ENCODE peak calls at places on chromosomes 1 and 21, in nine cellular contexts. V, Y, E, W, O, G, L, H and Q are unnamed samples.

GRCh38 chr1:180288232-180288818 is 58.3 kb downstream of the LHX4 start:
- DNase-seq in V (no peak), Y (no peak), E (no peak), W (no peak), O (no peak), G (no peak), L (no peak), H (no peak), Q (no peak)

GRCh38 chr21:31235671-31236450 is 108.2 kb downstream of the TIAM1 start:
- DNase-seq in V (no peak), Y (no peak), E (peak), W (no peak), O (peak), G (no peak), L (peak), H (no peak), Q (peak)

GRCh38 chr1:153922076-153922837 is 515 bp downstream of the GATAD2B start:
- DNase-seq in V (peak), Y (no peak), E (no peak), W (no peak), O (peak), G (peak), L (peak), H (peak), Q (peak)

GRCh38 chr1:193549067-193549466 is 362.7 kb upstream of the B3GALT2 start:
- DNase-seq in V (no peak), Y (no peak), E (no peak), W (no peak), O (no peak), G (no peak), L (no peak), H (no peak), Q (no peak)

GRCh38 chr21:36355071-36355680 is 30.0 kb upstream of the CHAF1B start:
- DNase-seq in V (no peak), Y (no peak), E (no peak), W (no peak), O (no peak), G (no peak), L (no peak), H (no peak), Q (no peak)

GRCh38 chr1:29113407-29114117 is 10.1 kb downstream of the TMEM200B start:
- DNase-seq in V (no peak), Y (no peak), E (no peak), W (no peak), O (no peak), G (no peak), L (no peak), H (no peak), Q (no peak)

GRCh38 chr1:46562498-46562897 is 11.1 kb upstream of the KNCN start:
- DNase-seq in V (no peak), Y (no peak), E (no peak), W (no peak), O (no peak), G (no peak), L (no peak), H (no peak), Q (no peak)

GRCh38 chr1:83024251-83024767 is 974.6 kb downstream of the TTLL7 start:
- DNase-seq in V (no peak), Y (no peak), E (no peak), W (no peak), O (no peak), G (no peak), L (no peak), H (no peak), Q (no peak)

GRCh38 chr1:26533951-26534514 is 4.5 kb downstream of the RPS6KA1 start:
- DNase-seq in V (no peak), Y (no peak), E (no peak), W (no peak), O (no peak), G (no peak), L (no peak), H (no peak), Q (no peak)

GRCh38 chr1:58412071-58412580 is 134.4 kb downstream of the OMA1 start:
- DNase-seq in V (no peak), Y (peak), E (peak), W (no peak), O (peak), G (no peak), L (peak), H (no peak), Q (peak)

GRCh38 chr1:235045034-235045690 is 83.5 kb downstream of the TOMM20 start:
- DNase-seq in V (no peak), Y (peak), E (peak), W (no peak), O (no peak), G (no peak), L (no peak), H (no peak), Q (no peak)

GRCh38 chr21:33230518-33231324 is 983 bp downstream of the IFNAR2 start:
- DNase-seq in V (peak), Y (peak), E (peak), W (no peak), O (peak), G (peak), L (peak), H (peak), Q (peak)

GRCh38 chr1:1759456-1760344 is 18.6 kb downstream of the NADK start:
- DNase-seq in V (no peak), Y (no peak), E (no peak), W (no peak), O (no peak), G (no peak), L (no peak), H (peak), Q (no peak)

GRCh38 chr1:22174446-22174845 is 31.5 kb upstream of the WNT4 start:
- DNase-seq in V (no peak), Y (no peak), E (no peak), W (no peak), O (no peak), G (no peak), L (no peak), H (no peak), Q (no peak)

GRCh38 chr1:87203890-87204289 is 124.8 kb upstream of the LMO4 start:
- DNase-seq in V (no peak), Y (peak), E (peak), W (no peak), O (peak), G (no peak), L (peak), H (no peak), Q (peak)

GRCh38 chr1:235758931-235759330 is 107.8 kb downstream of the LYST start:
- DNase-seq in V (no peak), Y (no peak), E (no peak), W (no peak), O (no peak), G (no peak), L (peak), H (peak), Q (peak)

GRCh38 chr1:43452789-43453441 is 816 bp downstream of the HYI start:
- DNase-seq in V (no peak), Y (peak), E (no peak), W (no peak), O (peak), G (peak), L (peak), H (no peak), Q (peak)

GRCh38 chr21:36854391-36854790 is 112.1 kb downstream of the HLCS start:
- DNase-seq in V (peak), Y (peak), E (peak), W (no peak), O (peak), G (no peak), L (peak), H (no peak), Q (peak)

GRCh38 chr1:99548924-99549605 is 96.8 kb upstream of the PALMD start:
- DNase-seq in V (no peak), Y (peak), E (peak), W (no peak), O (peak), G (no peak), L (no peak), H (no peak), Q (no peak)

GRCh38 chr1:54502342-54502741 is 45.7 kb upstream of the ACOT11 start:
- DNase-seq in V (no peak), Y (no peak), E (no peak), W (no peak), O (no peak), G (no peak), L (no peak), H (no peak), Q (no peak)

GRCh38 chr1:231990388-231990787 is 363.8 kb downstream of the DISC1 start:
- DNase-seq in V (no peak), Y (no peak), E (no peak), W (no peak), O (no peak), G (no peak), L (no peak), H (no peak), Q (no peak)

GRCh38 chr21:15058718-15059316 is 6.0 kb downstream of the NRIP1 start:
- DNase-seq in V (peak), Y (peak), E (peak), W (no peak), O (peak), G (no peak), L (peak), H (no peak), Q (peak)

GRCh38 chr1:22618056-22618455 is 18.4 kb upstream of the C1QA start:
- DNase-seq in V (no peak), Y (no peak), E (no peak), W (no peak), O (no peak), G (no peak), L (no peak), H (no peak), Q (no peak)

GRCh38 chr1:210232524-210233215 is at the start of gene SERTAD4:
- DNase-seq in V (peak), Y (no peak), E (no peak), W (no peak), O (peak), G (peak), L (peak), H (peak), Q (peak)

GRCh38 chr1:47725732-47726495 is 271.3 kb downstream of the TRABD2B start:
- DNase-seq in V (peak), Y (peak), E (peak), W (no peak), O (peak), G (peak), L (peak), H (peak), Q (peak)

GRCh38 chr1:68481041-68481440 is 15.8 kb downstream of the DEPDC1 start:
- DNase-seq in V (no peak), Y (peak), E (peak), W (no peak), O (no peak), G (no peak), L (no peak), H (no peak), Q (peak)

GRCh38 chr1:82567308-82567707 is 766.6 kb downstream of the ADGRL2 start:
- DNase-seq in V (no peak), Y (no peak), E (no peak), W (no peak), O (peak), G (no peak), L (no peak), H (no peak), Q (no peak)

GRCh38 chr1:116362050-116362449 is 11.0 kb upstream of the ATP1A1 start:
- DNase-seq in V (no peak), Y (no peak), E (no peak), W (no peak), O (no peak), G (no peak), L (no peak), H (no peak), Q (no peak)

GRCh38 chr1:114215426-114215825 is 61.8 kb upstream of the SYT6 start:
- DNase-seq in V (no peak), Y (no peak), E (no peak), W (no peak), O (no peak), G (no peak), L (no peak), H (no peak), Q (no peak)

GRCh38 chr1:119874186-119874585 is 22.1 kb downstream of the ADAM30 start:
- DNase-seq in V (no peak), Y (no peak), E (no peak), W (no peak), O (no peak), G (no peak), L (no peak), H (no peak), Q (no peak)

GRCh38 chr1:44677201-44677520 is 2.6 kb downstream of the ARMH1 start:
- DNase-seq in V (peak), Y (peak), E (peak), W (no peak), O (peak), G (no peak), L (peak), H (no peak), Q (peak)

GRCh38 chr1:97160796-97161195 is 439.2 kb downstream of the PTBP2 start:
- DNase-seq in V (no peak), Y (peak), E (no peak), W (no peak), O (no peak), G (no peak), L (no peak), H (no peak), Q (peak)

GRCh38 chr1:234611799-234612351 is 1.9 kb upstream of the IRF2BP2 start:
- DNase-seq in V (no peak), Y (no peak), E (peak), W (no peak), O (no peak), G (peak), L (no peak), H (peak), Q (no peak)

GRCh38 chr1:110150330-110151174 is at the start of gene SLC6A17:
- DNase-seq in V (peak), Y (peak), E (peak), W (no peak), O (peak), G (no peak), L (peak), H (no peak), Q (peak)
- H3K4me3 ChIP-seq in V (peak), Y (peak), E (peak), W (peak), O (no peak), G (no peak), L (peak), H (no peak), Q (no peak)

GRCh38 chr1:39992229-39992628 is 37.3 kb downstream of the MFSD2A start:
- DNase-seq in V (no peak), Y (peak), E (peak), W (no peak), O (no peak), G (no peak), L (peak), H (no peak), Q (peak)
- TF ChIP-seq CTCF in V (no peak), Y (no peak), E (no peak), W (no peak), O (no peak), G (no peak), L (no peak), H (no peak), Q (no peak)

DNA sequence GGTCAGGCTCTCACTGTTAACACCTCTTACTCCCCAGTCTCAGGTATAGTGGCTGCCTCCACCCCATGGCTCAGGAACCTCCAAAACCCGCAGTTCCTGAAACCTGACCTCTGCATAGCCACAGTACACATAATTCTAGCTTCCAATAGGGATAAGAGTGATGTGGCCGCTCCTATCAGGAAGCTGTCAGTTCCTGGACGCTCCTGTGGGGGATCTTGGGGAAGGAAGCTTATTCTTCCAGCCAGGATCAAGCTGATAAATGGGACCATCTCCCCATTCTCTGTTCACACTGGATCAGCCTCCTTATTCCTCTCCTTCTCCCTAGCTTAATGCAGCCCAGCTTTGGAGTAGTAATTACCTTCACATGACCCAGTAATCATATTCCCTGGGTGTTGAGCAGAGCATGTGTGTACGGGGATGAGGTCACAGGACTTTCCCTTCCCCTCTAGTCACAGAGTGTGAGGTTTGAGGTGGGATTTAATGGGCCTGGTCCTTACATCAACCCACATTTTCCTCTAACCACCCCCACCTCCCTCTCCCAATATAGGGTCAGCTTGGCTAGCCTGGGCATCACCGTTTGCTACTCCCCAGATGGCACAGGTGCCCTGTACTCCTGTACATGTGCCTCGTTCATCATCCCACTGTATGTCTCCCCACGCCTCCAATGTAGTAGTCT is 7.0 kb upstream of the POU3F1 start:
- DNase-seq in V (no peak), Y (no peak), E (no peak), W (no peak), O (no peak), G (no peak), L (no peak), H (no peak), Q (no peak)
- H3K4me3 ChIP-seq in V (no peak), Y (no peak), E (no peak), W (no peak), O (no peak), G (no peak), L (no peak), H (no peak), Q (no peak)

GRCh38 chr1:104648269-104648691 is 898.6 kb downstream of the AMY1C start:
- DNase-seq in V (peak), Y (no peak), E (peak), W (no peak), O (no peak), G (no peak), L (peak), H (no peak), Q (peak)
- TF ChIP-seq CTCF in V (peak), Y (peak), E (peak), W (no peak), O (peak), G (no peak), L (peak), H (no peak), Q (peak)

DNA sequence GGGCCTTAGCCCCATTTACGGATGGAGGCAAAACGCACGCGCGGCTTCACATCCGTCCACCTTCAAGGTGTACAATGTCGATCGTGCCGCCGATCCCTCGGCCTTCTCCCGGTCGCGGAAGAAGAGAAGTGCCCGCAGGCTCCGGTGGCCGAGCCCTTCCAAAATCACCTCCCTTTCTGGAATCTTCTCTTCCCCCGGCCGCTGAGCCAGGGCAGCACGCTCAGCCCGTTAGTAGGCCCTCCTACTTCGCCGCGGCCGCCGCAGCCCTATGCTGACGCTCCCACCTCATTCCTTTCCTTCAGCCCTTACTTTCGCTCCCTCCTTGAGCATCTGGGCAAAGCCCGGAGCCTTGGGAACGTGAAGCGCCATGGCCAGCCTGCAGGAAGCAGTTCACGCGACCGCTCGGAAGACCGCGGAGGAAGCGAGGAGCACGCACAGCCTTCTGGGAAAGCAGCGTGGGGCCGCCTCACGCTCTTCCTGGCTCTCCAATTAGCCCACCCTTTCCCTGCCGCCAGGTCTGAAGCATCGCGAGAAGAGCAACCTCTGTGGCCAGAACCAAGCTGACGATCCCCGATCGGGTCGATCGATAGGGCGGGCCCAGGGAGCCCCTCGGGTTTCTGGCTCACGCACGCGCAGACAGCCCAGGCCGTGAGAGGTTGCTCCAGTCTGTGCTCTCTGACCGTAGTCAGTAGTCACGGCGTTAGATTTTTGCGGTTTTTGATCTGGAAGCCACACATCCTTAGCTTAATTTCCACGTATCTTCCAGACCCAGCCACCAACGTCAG is at the start of gene CCT8:
- DNase-seq in V (peak), Y (peak), E (peak), W (peak), O (peak), G (peak), L (peak), H (peak), Q (peak)
- H3K4me3 ChIP-seq in V (peak), Y (peak), E (peak), W (peak), O (peak), G (peak), L (peak), H (peak), Q (peak)

GRCh38 chr1:241899211-241899610 is 51.2 kb downstream of the EXO1 start:
- DNase-seq in V (no peak), Y (no peak), E (no peak), W (no peak), O (no peak), G (no peak), L (no peak), H (no peak), Q (no peak)

GRCh38 chr1:241902376-241903067 is 54.5 kb downstream of the EXO1 start:
- DNase-seq in V (no peak), Y (peak), E (peak), W (no peak), O (peak), G (no peak), L (no peak), H (no peak), Q (no peak)

GRCh38 chr1:241900381-241900780 is 52.4 kb downstream of the EXO1 start:
- DNase-seq in V (no peak), Y (no peak), E (no peak), W (no peak), O (no peak), G (no peak), L (no peak), H (no peak), Q (no peak)

GRCh38 chr1:241895013-241895412 is 47.0 kb downstream of the EXO1 start:
- DNase-seq in V (no peak), Y (no peak), E (no peak), W (no peak), O (no peak), G (no peak), L (peak), H (no peak), Q (peak)

GRCh38 chr1:241896670-241896962 is 48.6 kb downstream of the EXO1 start:
- DNase-seq in V (no peak), Y (no peak), E (no peak), W (no peak), O (no peak), G (no peak), L (no peak), H (no peak), Q (no peak)
- TF ChIP-seq CTCF in V (no peak), Y (no peak), E (no peak), W (no peak), O (no peak), G (no peak), L (no peak), H (no peak), Q (no peak)

GRCh38 chr1:6578624-6579373 is 995 bp upstream of the ZBTB48 start:
- DNase-seq in V (no peak), Y (no peak), E (no peak), W (no peak), O (no peak), G (no peak), L (no peak), H (no peak), Q (no peak)
- H3K4me3 ChIP-seq in V (no peak), Y (no peak), E (no peak), W (peak), O (no peak), G (peak), L (no peak), H (no peak), Q (no peak)